ENCODE peak calls at places on chromosome 21, in six cellular contexts. X is GM19239; G is AML-193; A is amygdala; C is stimulated activated CD8-positive, alpha-beta memory T cell treated with anti-CD3 and anti-CD28 coated beads, Interleukin-2, amount 100 ng/mL, for 48 hours; F is RPMI8226. J is an unnamed sample.

GRCh38 chr21:33975548-33976081 is 60.0 kb upstream of the ATP5PO start:
- DNase-seq in A (no peak), X (peak), F (peak), C (peak), G (peak), J (peak)

GRCh38 chr21:34705032-34705431 is 36.2 kb downstream of the CLIC6 start:
- DNase-seq in A (no peak), G (no peak), F (no peak), C (no peak), X (no peak), J (no peak)

GRCh38 chr21:29849735-29850176 is 90.0 kb downstream of the GRIK1 start:
- DNase-seq in X (peak), F (peak), A (peak), G (peak), C (peak), J (peak)

GRCh38 chr21:39633770-39634181 is 21.0 kb downstream of the B3GALT5 start:
- DNase-seq in F (no peak), X (no peak), G (no peak), A (no peak), C (no peak), J (peak)

GRCh38 chr21:46662367-46662654 is 26.8 kb downstream of the PRMT2 start:
- DNase-seq in C (no peak), G (no peak), A (no peak), F (no peak), X (no peak), J (no peak)

GRCh38 chr21:44962481-44962966 is 22.7 kb downstream of the SLX9 start:
- DNase-seq in F (no peak), G (no peak), C (no peak), X (no peak), A (no peak), J (peak)

GRCh38 chr21:42748620-42749176 is 95.3 kb downstream of the PDE9A start:
- DNase-seq in A (no peak), G (no peak), X (no peak), C (no peak), F (no peak), J (no peak)

GRCh38 chr21:43853851-43854772 is 10.9 kb upstream of the AGPAT3 start:
- DNase-seq in C (no peak), F (no peak), A (no peak), X (no peak), G (no peak), J (no peak)

GRCh38 chr21:27425172-27425571 is 458.3 kb upstream of the ADAMTS5 start:
- DNase-seq in A (no peak), F (no peak), G (no peak), C (no peak), X (no peak), J (no peak)

GRCh38 chr21:33374080-33374873 is 28.9 kb upstream of the IFNGR2 start:
- DNase-seq in F (peak), A (no peak), G (peak), C (no peak), X (no peak), J (peak)

GRCh38 chr21:32611471-32611997 is 643 bp downstream of the CFAP298 start:
- DNase-seq in A (no peak), G (peak), C (peak), F (peak), X (peak), J (peak)

GRCh38 chr21:34135330-34135729 is 62.0 kb downstream of the MRPS6 start:
- DNase-seq in A (no peak), G (no peak), F (no peak), C (no peak), X (no peak), J (no peak)

GRCh38 chr21:33836408-33836807 is 79.2 kb downstream of the ATP5PO start:
- DNase-seq in C (no peak), G (no peak), A (no peak), F (no peak), X (no peak), J (no peak)

GRCh38 chr21:35343046-35343816 is 294.1 kb upstream of the RUNX1 start:
- DNase-seq in A (no peak), G (no peak), F (no peak), C (no peak), X (no peak), J (no peak)